ENCODE peak calls at places on chromosomes 2 and 18, in five cellular contexts. One of them, this sample, is unnamed.

GRCh38 chr2:32697156-32697555 is 69.3 kb downstream of the TTC27 start:
- DNase-seq in ovary: no peak
- DNase-seq in RWPE1: peak
- DNase-seq in kidney: no peak
- DNase-seq in coronary artery: no peak
- DNase-seq in this sample: no peak

GRCh38 chr2:127066942-127067341 is 40.0 kb downstream of the BIN1 start:
- DNase-seq in kidney: no peak
- DNase-seq in coronary artery: no peak
- DNase-seq in RWPE1: no peak
- DNase-seq in ovary: peak
- DNase-seq in this sample: no peak

GRCh38 chr2:2020897-2021296 is 276.6 kb upstream of the PXDN start:
- DNase-seq in ovary: no peak
- DNase-seq in RWPE1: no peak
- DNase-seq in kidney: no peak
- DNase-seq in coronary artery: no peak
- DNase-seq in this sample: no peak

GRCh38 chr2:205837663-205838062 is 155.4 kb downstream of the NRP2 start:
- DNase-seq in coronary artery: no peak
- DNase-seq in kidney: no peak
- DNase-seq in RWPE1: no peak
- DNase-seq in ovary: no peak
- DNase-seq in this sample: no peak

GRCh38 chr18:64405161-64405560 is 256.3 kb upstream of the LINC00305 start:
- DNase-seq in kidney: no peak
- DNase-seq in ovary: no peak
- DNase-seq in RWPE1: no peak
- DNase-seq in coronary artery: no peak
- DNase-seq in this sample: no peak

GRCh38 chr2:162025121-162025911 is 48.7 kb downstream of the DPP4 start:
- DNase-seq in RWPE1: no peak
- DNase-seq in ovary: no peak
- DNase-seq in kidney: no peak
- DNase-seq in coronary artery: no peak
- DNase-seq in this sample: no peak

GRCh38 chr2:63226297-63226696 is 175.7 kb downstream of the OTX1 start:
- DNase-seq in ovary: no peak
- DNase-seq in coronary artery: no peak
- DNase-seq in kidney: no peak
- DNase-seq in RWPE1: peak
- DNase-seq in this sample: no peak

GRCh38 chr2:17136895-17137294 is 381.3 kb downstream of the RAD51AP2 start:
- DNase-seq in RWPE1: no peak
- DNase-seq in kidney: no peak
- DNase-seq in ovary: no peak
- DNase-seq in coronary artery: no peak
- DNase-seq in this sample: no peak

GRCh38 chr2:60513191-60513590 is 40.3 kb downstream of the BCL11A start:
- DNase-seq in RWPE1: no peak
- DNase-seq in ovary: no peak
- DNase-seq in kidney: no peak
- DNase-seq in coronary artery: no peak
- DNase-seq in this sample: no peak

GRCh38 chr2:121390082-121390481 is 105.1 kb upstream of the TFCP2L1 start:
- DNase-seq in ovary: no peak
- DNase-seq in coronary artery: no peak
- DNase-seq in kidney: no peak
- DNase-seq in RWPE1: no peak
- DNase-seq in this sample: no peak

GRCh38 chr2:126244937-126245336 is 411.0 kb upstream of the GYPC start:
- DNase-seq in ovary: no peak
- DNase-seq in kidney: no peak
- DNase-seq in coronary artery: no peak
- DNase-seq in RWPE1: no peak
- DNase-seq in this sample: peak

GRCh38 chr2:144511945-144512344 is 8.0 kb downstream of the ZEB2 start:
- DNase-seq in RWPE1: no peak
- DNase-seq in kidney: no peak
- DNase-seq in ovary: no peak
- DNase-seq in coronary artery: no peak
- DNase-seq in this sample: no peak

GRCh38 chr2:39243469-39244123 is at the start of gene CDKL4:
- DNase-seq in coronary artery: no peak
- DNase-seq in kidney: peak
- DNase-seq in ovary: no peak
- DNase-seq in RWPE1: peak
- DNase-seq in this sample: no peak

GRCh38 chr2:171316755-171317337 is 116.9 kb downstream of the METTL8 start:
- DNase-seq in coronary artery: no peak
- DNase-seq in RWPE1: no peak
- DNase-seq in ovary: no peak
- DNase-seq in kidney: no peak
- DNase-seq in this sample: no peak

GRCh38 chr2:237057893-237058300 is 27.8 kb upstream of the COPS8 start:
- DNase-seq in ovary: no peak
- DNase-seq in coronary artery: no peak
- DNase-seq in RWPE1: no peak
- DNase-seq in kidney: no peak
- DNase-seq in this sample: no peak

GRCh38 chr18:79950440-79951341 is 762 bp downstream of the SLC66A2 start:
- DNase-seq in RWPE1: no peak
- DNase-seq in ovary: peak
- DNase-seq in coronary artery: peak
- DNase-seq in kidney: peak
- DNase-seq in this sample: no peak

GRCh38 chr2:121080013-121080772 is 204.8 kb downstream of the TFCP2L1 start:
- DNase-seq in coronary artery: no peak
- DNase-seq in ovary: peak
- DNase-seq in RWPE1: peak
- DNase-seq in kidney: no peak
- DNase-seq in this sample: peak

GRCh38 chr2:205040323-205040722 is 495.0 kb downstream of the PARD3B start:
- DNase-seq in ovary: no peak
- DNase-seq in RWPE1: no peak
- DNase-seq in kidney: no peak
- DNase-seq in coronary artery: no peak
- DNase-seq in this sample: no peak

GRCh38 chr18:45837283-45838070 is 12.0 kb downstream of the SIGLEC15 start:
- DNase-seq in coronary artery: no peak
- DNase-seq in kidney: peak
- DNase-seq in RWPE1: no peak
- DNase-seq in ovary: no peak
- DNase-seq in this sample: peak

GRCh38 chr2:39516347-39517101 is 79.4 kb upstream of the MAP4K3 start:
- DNase-seq in ovary: peak
- DNase-seq in coronary artery: no peak
- DNase-seq in kidney: no peak
- DNase-seq in RWPE1: no peak
- DNase-seq in this sample: peak

GRCh38 chr2:37925063-37925897 is at the start of gene RMDN2:
- DNase-seq in coronary artery: peak
- DNase-seq in RWPE1: peak
- DNase-seq in ovary: peak
- DNase-seq in kidney: peak
- DNase-seq in this sample: peak

GRCh38 chr18:9022397-9023170 is 79.9 kb upstream of the NDUFV2 start:
- DNase-seq in RWPE1: no peak
- DNase-seq in kidney: peak
- DNase-seq in coronary artery: no peak
- DNase-seq in ovary: no peak
- DNase-seq in this sample: no peak

GRCh38 chr18:9135912-9136314 is 668 bp upstream of the ANKRD12 start:
- DNase-seq in coronary artery: no peak
- DNase-seq in kidney: no peak
- DNase-seq in RWPE1: peak
- DNase-seq in ovary: no peak
- DNase-seq in this sample: no peak

GRCh38 chr18:70693196-70693595 is 404.4 kb downstream of the SOCS6 start:
- DNase-seq in kidney: no peak
- DNase-seq in ovary: no peak
- DNase-seq in coronary artery: no peak
- DNase-seq in RWPE1: no peak
- DNase-seq in this sample: peak

GRCh38 chr2:59032469-59032868 is 791.3 kb upstream of the FANCL start:
- DNase-seq in coronary artery: no peak
- DNase-seq in RWPE1: no peak
- DNase-seq in kidney: no peak
- DNase-seq in ovary: no peak
- DNase-seq in this sample: no peak

GRCh38 chr2:101778102-101778501 is 80.6 kb downstream of the MAP4K4 start:
- DNase-seq in ovary: no peak
- DNase-seq in kidney: no peak
- DNase-seq in coronary artery: no peak
- DNase-seq in RWPE1: no peak
- DNase-seq in this sample: no peak

GRCh38 chr2:227818569-227819397 is 5.1 kb downstream of the CCL20 start:
- DNase-seq in coronary artery: peak
- DNase-seq in RWPE1: peak
- DNase-seq in kidney: no peak
- DNase-seq in ovary: peak
- DNase-seq in this sample: no peak

GRCh38 chr18:44594779-44595467 is 85.8 kb upstream of the SETBP1 start:
- DNase-seq in kidney: no peak
- DNase-seq in coronary artery: no peak
- DNase-seq in RWPE1: peak
- DNase-seq in ovary: no peak
- DNase-seq in this sample: no peak

GRCh38 chr2:232076736-232077135 is 115.2 kb downstream of the DIS3L2 start:
- DNase-seq in coronary artery: no peak
- DNase-seq in ovary: no peak
- DNase-seq in RWPE1: no peak
- DNase-seq in kidney: no peak
- DNase-seq in this sample: no peak

GRCh38 chr2:6922201-6922656 is 5.0 kb downstream of the RNF144A start:
- DNase-seq in coronary artery: no peak
- DNase-seq in kidney: no peak
- DNase-seq in ovary: no peak
- DNase-seq in RWPE1: peak
- DNase-seq in this sample: no peak

GRCh38 chr2:142868281-142868762 is 9.1 kb upstream of the KYNU start:
- DNase-seq in ovary: peak
- DNase-seq in RWPE1: peak
- DNase-seq in kidney: peak
- DNase-seq in coronary artery: peak
- DNase-seq in this sample: no peak

GRCh38 chr2:231364961-231365810 is 30.3 kb upstream of the B3GNT7 start:
- DNase-seq in coronary artery: peak
- DNase-seq in kidney: peak
- DNase-seq in ovary: no peak
- DNase-seq in RWPE1: peak
- DNase-seq in this sample: peak

GRCh38 chr2:69203166-69203985 is 183.7 kb downstream of the GFPT1 start:
- DNase-seq in RWPE1: no peak
- DNase-seq in coronary artery: no peak
- DNase-seq in kidney: no peak
- DNase-seq in ovary: no peak
- DNase-seq in this sample: no peak
- H3K27ac ChIP-seq in RWPE1: no peak
- H3K27ac ChIP-seq in coronary artery: no peak
- H3K27ac ChIP-seq in kidney: no peak
- H3K27ac ChIP-seq in ovary: no peak
- H3K27ac ChIP-seq in this sample: no peak

GRCh38 chr2:88097192-88097591 is 29.6 kb downstream of the SMYD1 start:
- DNase-seq in RWPE1: no peak
- DNase-seq in ovary: no peak
- DNase-seq in coronary artery: no peak
- DNase-seq in kidney: no peak
- DNase-seq in this sample: no peak
- TF ChIP-seq CTCF in RWPE1: no peak
- TF ChIP-seq CTCF in ovary: no peak
- TF ChIP-seq CTCF in coronary artery: no peak
- TF ChIP-seq CTCF in kidney: no peak
- TF ChIP-seq CTCF in this sample: no peak

DNA sequence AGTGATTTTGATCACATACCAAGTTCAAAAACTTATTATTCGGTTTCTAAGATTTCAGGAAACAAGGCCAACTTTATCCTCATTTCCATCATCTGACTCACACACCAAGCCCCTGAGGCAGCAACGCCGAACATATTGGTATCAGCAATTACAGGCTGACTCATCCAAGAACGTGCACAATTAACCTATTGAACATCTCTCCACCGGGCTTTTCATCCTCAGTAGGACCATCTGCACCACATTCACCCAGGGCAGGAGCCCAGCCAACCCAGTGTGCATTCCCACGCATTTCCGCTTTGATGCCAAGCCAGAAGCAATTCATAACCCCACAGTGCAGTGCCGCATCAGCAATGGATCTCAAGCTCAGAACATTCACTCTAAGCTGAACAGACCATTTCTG is 52.9 kb downstream of the SCG2 start:
- DNase-seq in kidney: no peak
- DNase-seq in coronary artery: no peak
- DNase-seq in ovary: no peak
- DNase-seq in RWPE1: peak
- DNase-seq in this sample: no peak
- H3K27ac ChIP-seq in kidney: no peak
- H3K27ac ChIP-seq in coronary artery: no peak
- H3K27ac ChIP-seq in ovary: no peak
- H3K27ac ChIP-seq in RWPE1: peak
- H3K27ac ChIP-seq in this sample: no peak

DNA sequence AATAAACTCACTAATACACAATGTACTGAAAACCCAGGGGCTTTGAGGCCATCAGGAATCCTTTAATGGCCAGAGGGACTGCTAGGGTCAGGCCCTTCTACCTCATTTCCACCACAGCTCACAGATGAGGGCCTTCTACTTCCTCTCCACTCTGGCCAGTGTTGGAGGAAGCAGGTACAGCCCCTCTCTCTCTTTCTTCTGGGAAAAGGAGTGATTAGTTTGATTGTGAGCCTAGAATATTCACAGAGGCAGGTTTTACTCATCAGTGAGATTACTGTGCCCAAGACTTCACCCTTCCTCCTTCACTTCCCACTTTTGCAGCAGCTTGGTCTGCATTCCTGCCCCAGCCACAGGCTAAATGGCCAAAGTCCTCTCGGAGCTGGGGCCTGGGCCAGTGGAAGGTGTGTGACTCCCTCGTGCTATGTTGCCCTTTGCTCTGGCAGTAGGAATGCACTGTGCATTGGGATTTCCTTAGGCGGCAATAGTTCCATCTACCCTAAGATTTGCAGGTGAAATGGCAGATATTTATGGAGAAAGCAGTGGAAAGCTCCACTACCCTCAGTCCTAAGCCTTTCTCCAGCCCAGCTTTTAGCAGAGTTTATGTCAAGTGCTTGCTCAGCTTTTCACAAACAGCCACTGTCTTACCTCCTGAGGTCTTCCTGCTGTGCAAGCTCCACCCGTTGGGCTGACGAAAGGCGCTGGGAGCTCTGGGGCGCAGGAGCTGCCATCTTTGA is 36.2 kb upstream of the YES1 start:
- DNase-seq in RWPE1: no peak
- DNase-seq in kidney: no peak
- DNase-seq in coronary artery: no peak
- DNase-seq in ovary: no peak
- DNase-seq in this sample: no peak
- TF ChIP-seq CTCF in RWPE1: no peak
- TF ChIP-seq CTCF in kidney: no peak
- TF ChIP-seq CTCF in coronary artery: no peak
- TF ChIP-seq CTCF in ovary: no peak
- TF ChIP-seq CTCF in this sample: no peak

This sample was measured in WERI-Rb-1.